ENCODE peak calls at places on chromosomes 7 and 10, in seven cellular contexts. One of them, this sample, is unnamed.

GRCh38 chr7:151489498-151489897 is 30.2 kb downstream of the RHEB start:
- DNase-seq in kidney: no peak
- DNase-seq in memory B cell: no peak
- DNase-seq in NCI-H2227 treated with DMSO at 0.1 percent for 48 hours: no peak
- DNase-seq in caudate nucleus: no peak
- DNase-seq in H54: no peak
- DNase-seq in dermis blood vessel endothelial cell: peak
- DNase-seq in this sample: no peak

GRCh38 chr10:92692085-92692671 is 2.4 kb downstream of the HHEX start:
- DNase-seq in kidney: no peak
- DNase-seq in memory B cell: peak
- DNase-seq in NCI-H2227 treated with DMSO at 0.1 percent for 48 hours: no peak
- DNase-seq in caudate nucleus: no peak
- DNase-seq in H54: no peak
- DNase-seq in dermis blood vessel endothelial cell: peak
- DNase-seq in this sample: no peak

GRCh38 chr10:86372119-86372784 is 5.7 kb upstream of the GRID1 start:
- DNase-seq in kidney: no peak
- DNase-seq in memory B cell: no peak
- DNase-seq in NCI-H2227 treated with DMSO at 0.1 percent for 48 hours: no peak
- DNase-seq in caudate nucleus: no peak
- DNase-seq in H54: no peak
- DNase-seq in dermis blood vessel endothelial cell: no peak
- DNase-seq in this sample: no peak

GRCh38 chr10:21503580-21503979 is 21.9 kb downstream of the SKIDA1 start:
- DNase-seq in kidney: no peak
- DNase-seq in memory B cell: no peak
- DNase-seq in NCI-H2227 treated with DMSO at 0.1 percent for 48 hours: no peak
- DNase-seq in caudate nucleus: no peak
- DNase-seq in H54: no peak
- DNase-seq in dermis blood vessel endothelial cell: no peak
- DNase-seq in this sample: no peak

GRCh38 chr10:127735156-127735555 is 1.8 kb upstream of the FOXI2 start:
- DNase-seq in kidney: no peak
- DNase-seq in memory B cell: no peak
- DNase-seq in NCI-H2227 treated with DMSO at 0.1 percent for 48 hours: no peak
- DNase-seq in caudate nucleus: no peak
- DNase-seq in H54: no peak
- DNase-seq in dermis blood vessel endothelial cell: no peak
- DNase-seq in this sample: no peak

GRCh38 chr10:127922675-127923366 is 15.9 kb downstream of the PTPRE start:
- DNase-seq in kidney: peak
- DNase-seq in memory B cell: no peak
- DNase-seq in NCI-H2227 treated with DMSO at 0.1 percent for 48 hours: no peak
- DNase-seq in caudate nucleus: no peak
- DNase-seq in H54: peak
- DNase-seq in dermis blood vessel endothelial cell: peak
- DNase-seq in this sample: peak

GRCh38 chr10:21181451-21181850 is 284.3 kb upstream of the NEBL start:
- DNase-seq in kidney: no peak
- DNase-seq in memory B cell: no peak
- DNase-seq in NCI-H2227 treated with DMSO at 0.1 percent for 48 hours: no peak
- DNase-seq in caudate nucleus: no peak
- DNase-seq in H54: no peak
- DNase-seq in dermis blood vessel endothelial cell: no peak
- DNase-seq in this sample: no peak

GRCh38 chr7:130393799-130394411 is 13.6 kb downstream of the CPA1 start:
- DNase-seq in kidney: no peak
- DNase-seq in memory B cell: no peak
- DNase-seq in NCI-H2227 treated with DMSO at 0.1 percent for 48 hours: no peak
- DNase-seq in caudate nucleus: no peak
- DNase-seq in H54: no peak
- DNase-seq in dermis blood vessel endothelial cell: no peak
- DNase-seq in this sample: no peak

GRCh38 chr7:116490351-116490750 is 9.2 kb upstream of the CAV2 start:
- DNase-seq in kidney: no peak
- DNase-seq in memory B cell: no peak
- DNase-seq in NCI-H2227 treated with DMSO at 0.1 percent for 48 hours: no peak
- DNase-seq in caudate nucleus: no peak
- DNase-seq in H54: no peak
- DNase-seq in dermis blood vessel endothelial cell: no peak
- DNase-seq in this sample: no peak

GRCh38 chr7:97270280-97270679 is 152.8 kb downstream of the SDHAF3 start:
- DNase-seq in kidney: no peak
- DNase-seq in memory B cell: no peak
- DNase-seq in NCI-H2227 treated with DMSO at 0.1 percent for 48 hours: no peak
- DNase-seq in caudate nucleus: no peak
- DNase-seq in H54: no peak
- DNase-seq in dermis blood vessel endothelial cell: no peak
- DNase-seq in this sample: no peak

GRCh38 chr7:100472854-100473499 is 6.0 kb downstream of the TSC22D4 start:
- DNase-seq in kidney: peak
- DNase-seq in memory B cell: no peak
- DNase-seq in NCI-H2227 treated with DMSO at 0.1 percent for 48 hours: no peak
- DNase-seq in caudate nucleus: no peak
- DNase-seq in H54: no peak
- DNase-seq in dermis blood vessel endothelial cell: peak
- DNase-seq in this sample: peak

GRCh38 chr10:112728118-112728963 is 221.7 kb upstream of the TCF7L2 start:
- DNase-seq in kidney: no peak
- DNase-seq in memory B cell: no peak
- DNase-seq in NCI-H2227 treated with DMSO at 0.1 percent for 48 hours: no peak
- DNase-seq in caudate nucleus: no peak
- DNase-seq in H54: no peak
- DNase-seq in dermis blood vessel endothelial cell: no peak
- DNase-seq in this sample: no peak

GRCh38 chr10:103636996-103637395 is 143.5 kb downstream of the NEURL1 start:
- DNase-seq in kidney: peak
- DNase-seq in memory B cell: no peak
- DNase-seq in NCI-H2227 treated with DMSO at 0.1 percent for 48 hours: no peak
- DNase-seq in caudate nucleus: no peak
- DNase-seq in H54: no peak
- DNase-seq in dermis blood vessel endothelial cell: no peak
- DNase-seq in this sample: no peak

GRCh38 chr7:139731802-139732470 is 45.9 kb downstream of the HIPK2 start:
- DNase-seq in kidney: peak
- DNase-seq in memory B cell: no peak
- DNase-seq in NCI-H2227 treated with DMSO at 0.1 percent for 48 hours: no peak
- DNase-seq in caudate nucleus: peak
- DNase-seq in H54: peak
- DNase-seq in dermis blood vessel endothelial cell: peak
- DNase-seq in this sample: peak

GRCh38 chr10:74150151-74151056 is at the start of gene AP3M1:
- DNase-seq in kidney: peak
- DNase-seq in memory B cell: no peak
- DNase-seq in NCI-H2227 treated with DMSO at 0.1 percent for 48 hours: peak
- DNase-seq in caudate nucleus: peak
- DNase-seq in H54: peak
- DNase-seq in dermis blood vessel endothelial cell: no peak
- DNase-seq in this sample: peak

GRCh38 chr7:130732980-130733865 is 784 bp downstream of the KLF14 start:
- DNase-seq in kidney: peak
- DNase-seq in memory B cell: peak
- DNase-seq in NCI-H2227 treated with DMSO at 0.1 percent for 48 hours: peak
- DNase-seq in caudate nucleus: no peak
- DNase-seq in H54: no peak
- DNase-seq in dermis blood vessel endothelial cell: peak
- DNase-seq in this sample: peak

GRCh38 chr7:107998660-107999480 is 4.1 kb downstream of the LAMB1 start:
- DNase-seq in kidney: no peak
- DNase-seq in memory B cell: no peak
- DNase-seq in NCI-H2227 treated with DMSO at 0.1 percent for 48 hours: no peak
- DNase-seq in caudate nucleus: no peak
- DNase-seq in H54: no peak
- DNase-seq in dermis blood vessel endothelial cell: peak
- DNase-seq in this sample: no peak

GRCh38 chr10:48792121-48792520 is 107.4 kb downstream of the WDFY4 start:
- DNase-seq in kidney: no peak
- DNase-seq in memory B cell: no peak
- DNase-seq in NCI-H2227 treated with DMSO at 0.1 percent for 48 hours: no peak
- DNase-seq in caudate nucleus: no peak
- DNase-seq in H54: no peak
- DNase-seq in dermis blood vessel endothelial cell: no peak
- DNase-seq in this sample: no peak

GRCh38 chr10:97760461-97761257 is 11.1 kb downstream of the SFRP5 start:
- DNase-seq in kidney: no peak
- DNase-seq in memory B cell: no peak
- DNase-seq in NCI-H2227 treated with DMSO at 0.1 percent for 48 hours: no peak
- DNase-seq in caudate nucleus: no peak
- DNase-seq in H54: no peak
- DNase-seq in dermis blood vessel endothelial cell: no peak
- DNase-seq in this sample: no peak

GRCh38 chr7:7731732-7732131 is 13.3 kb upstream of the RPA3 start:
- DNase-seq in kidney: no peak
- DNase-seq in memory B cell: no peak
- DNase-seq in NCI-H2227 treated with DMSO at 0.1 percent for 48 hours: no peak
- DNase-seq in caudate nucleus: no peak
- DNase-seq in H54: no peak
- DNase-seq in dermis blood vessel endothelial cell: peak
- DNase-seq in this sample: no peak

GRCh38 chr7:118918556-118918955 is 694.1 kb downstream of the ANKRD7 start:
- DNase-seq in kidney: no peak
- DNase-seq in memory B cell: no peak
- DNase-seq in NCI-H2227 treated with DMSO at 0.1 percent for 48 hours: no peak
- DNase-seq in caudate nucleus: no peak
- DNase-seq in H54: no peak
- DNase-seq in dermis blood vessel endothelial cell: peak
- DNase-seq in this sample: no peak

GRCh38 chr10:104796817-104797216 is 155.7 kb downstream of the SORCS3 start:
- DNase-seq in kidney: no peak
- DNase-seq in memory B cell: no peak
- DNase-seq in NCI-H2227 treated with DMSO at 0.1 percent for 48 hours: no peak
- DNase-seq in caudate nucleus: no peak
- DNase-seq in H54: no peak
- DNase-seq in dermis blood vessel endothelial cell: no peak
- DNase-seq in this sample: no peak

GRCh38 chr10:57015595-57016303 is 654.7 kb upstream of the ZWINT start:
- DNase-seq in kidney: no peak
- DNase-seq in memory B cell: no peak
- DNase-seq in NCI-H2227 treated with DMSO at 0.1 percent for 48 hours: no peak
- DNase-seq in caudate nucleus: no peak
- DNase-seq in H54: no peak
- DNase-seq in dermis blood vessel endothelial cell: no peak
- DNase-seq in this sample: no peak

GRCh38 chr10:12587408-12587807 is 238.1 kb downstream of the CAMK1D start:
- DNase-seq in kidney: no peak
- DNase-seq in memory B cell: no peak
- DNase-seq in NCI-H2227 treated with DMSO at 0.1 percent for 48 hours: no peak
- DNase-seq in caudate nucleus: no peak
- DNase-seq in H54: no peak
- DNase-seq in dermis blood vessel endothelial cell: no peak
- DNase-seq in this sample: no peak

GRCh38 chr10:96496281-96496925 is 17.3 kb downstream of the TLL2 start:
- DNase-seq in kidney: no peak
- DNase-seq in memory B cell: no peak
- DNase-seq in NCI-H2227 treated with DMSO at 0.1 percent for 48 hours: no peak
- DNase-seq in caudate nucleus: no peak
- DNase-seq in H54: no peak
- DNase-seq in dermis blood vessel endothelial cell: peak
- DNase-seq in this sample: no peak

GRCh38 chr7:36289833-36290661 is 99.6 kb upstream of the ANLN start:
- DNase-seq in kidney: peak
- DNase-seq in memory B cell: no peak
- DNase-seq in NCI-H2227 treated with DMSO at 0.1 percent for 48 hours: no peak
- DNase-seq in caudate nucleus: no peak
- DNase-seq in H54: no peak
- DNase-seq in dermis blood vessel endothelial cell: no peak
- DNase-seq in this sample: no peak

GRCh38 chr10:26361351-26361750 is 76.8 kb upstream of the APBB1IP start:
- DNase-seq in kidney: no peak
- DNase-seq in memory B cell: no peak
- DNase-seq in NCI-H2227 treated with DMSO at 0.1 percent for 48 hours: no peak
- DNase-seq in caudate nucleus: no peak
- DNase-seq in H54: no peak
- DNase-seq in dermis blood vessel endothelial cell: no peak
- DNase-seq in this sample: no peak

GRCh38 chr10:71217266-71218045 is 5.1 kb downstream of the UNC5B start:
- DNase-seq in kidney: no peak
- DNase-seq in memory B cell: no peak
- DNase-seq in NCI-H2227 treated with DMSO at 0.1 percent for 48 hours: peak
- DNase-seq in caudate nucleus: peak
- DNase-seq in H54: no peak
- DNase-seq in dermis blood vessel endothelial cell: peak
- DNase-seq in this sample: no peak

GRCh38 chr7:40306596-40306995 is 171.8 kb downstream of the SUGCT start:
- DNase-seq in kidney: no peak
- DNase-seq in memory B cell: no peak
- DNase-seq in NCI-H2227 treated with DMSO at 0.1 percent for 48 hours: no peak
- DNase-seq in caudate nucleus: no peak
- DNase-seq in H54: no peak
- DNase-seq in dermis blood vessel endothelial cell: peak
- DNase-seq in this sample: no peak

GRCh38 chr10:59454289-59454919 is 92.1 kb upstream of the FAM13C start:
- DNase-seq in kidney: no peak
- DNase-seq in memory B cell: no peak
- DNase-seq in NCI-H2227 treated with DMSO at 0.1 percent for 48 hours: no peak
- DNase-seq in caudate nucleus: no peak
- DNase-seq in H54: no peak
- DNase-seq in dermis blood vessel endothelial cell: no peak
- DNase-seq in this sample: no peak

GRCh38 chr7:150524018-150524417 is 9.3 kb downstream of the GIMAP7 start:
- DNase-seq in kidney: no peak
- DNase-seq in memory B cell: no peak
- DNase-seq in NCI-H2227 treated with DMSO at 0.1 percent for 48 hours: no peak
- DNase-seq in caudate nucleus: no peak
- DNase-seq in H54: no peak
- DNase-seq in dermis blood vessel endothelial cell: no peak
- DNase-seq in this sample: no peak

GRCh38 chr10:131838921-131839320 is 61.9 kb upstream of the PPP2R2D start:
- DNase-seq in kidney: no peak
- DNase-seq in memory B cell: no peak
- DNase-seq in NCI-H2227 treated with DMSO at 0.1 percent for 48 hours: no peak
- DNase-seq in caudate nucleus: no peak
- DNase-seq in H54: no peak
- DNase-seq in dermis blood vessel endothelial cell: no peak
- DNase-seq in this sample: no peak

GRCh38 chr7:1297476-1297972 is 64.9 kb downstream of the UNCX start:
- DNase-seq in kidney: peak
- DNase-seq in memory B cell: no peak
- DNase-seq in NCI-H2227 treated with DMSO at 0.1 percent for 48 hours: no peak
- DNase-seq in caudate nucleus: no peak
- DNase-seq in H54: no peak
- DNase-seq in dermis blood vessel endothelial cell: no peak
- DNase-seq in this sample: no peak

GRCh38 chr10:127267442-127267841 is 71.1 kb upstream of the INSYN2A start:
- DNase-seq in kidney: no peak
- DNase-seq in memory B cell: no peak
- DNase-seq in NCI-H2227 treated with DMSO at 0.1 percent for 48 hours: no peak
- DNase-seq in caudate nucleus: no peak
- DNase-seq in H54: no peak
- DNase-seq in dermis blood vessel endothelial cell: no peak
- DNase-seq in this sample: no peak

This sample was measured in left ventricle myocardium inferior.